ENCODE peak calls at places on chromosomes 16 and 17, in eight cellular contexts. W is PC-3, F is ovary, V is hepatocyte, L is HCT116, U is neural progenitor cell, P is OCI-LY7, A is ascending aorta. H is an unnamed sample. For H3K4me1, the result is how much of the 10 kb centered on the place peaks cover.

GRCh38 chr17:32520737-32521399 is 34.1 kb downstream of the CDK5R1 start:
- DNase-seq in F (no peak), L (no peak), A (no peak), W (no peak), V (no peak), P (no peak), U (no peak), H (no peak)

GRCh38 chr16:65754799-65755691 is 611.4 kb upstream of the CDH5 start:
- DNase-seq in A (no peak), V (peak), L (no peak), U (no peak), F (peak), P (no peak), W (no peak), H (no peak)

GRCh38 chr17:32746698-32747097 is 130.2 kb downstream of the MYO1D start:
- DNase-seq in V (no peak), F (no peak), U (no peak), W (peak), P (no peak), A (no peak), L (no peak), H (peak)

GRCh38 chr17:73231363-73231762 is 30.3 kb downstream of the CPSF4L start:
- DNase-seq in A (no peak), F (no peak), U (no peak), L (no peak), P (peak), V (peak), W (peak), H (peak)

GRCh38 chr16:88418869-88419268 is 34.2 kb upstream of the ZFPM1 start:
- DNase-seq in W (no peak), V (no peak), P (no peak), A (no peak), U (no peak), L (no peak), F (no peak), H (no peak)

GRCh38 chr17:39139137-39139516 is 12.3 kb downstream of the PLXDC1 start:
- DNase-seq in A (no peak), W (peak), U (no peak), L (no peak), F (no peak), V (no peak), P (no peak), H (peak)

GRCh38 chr16:66382171-66382965 is 15.9 kb downstream of the CDH5 start:
- DNase-seq in V (no peak), W (peak), L (no peak), U (no peak), P (no peak), A (no peak), F (no peak), H (no peak)

GRCh38 chr17:17613708-17614114 is 22.2 kb upstream of the PEMT start:
- DNase-seq in L (peak), P (peak), U (peak), F (peak), V (peak), A (peak), W (peak), H (peak)

GRCh38 chr17:36524428-36524876 is 10.2 kb downstream of the MYO19 start:
- DNase-seq in V (no peak), A (no peak), P (peak), W (peak), U (no peak), F (no peak), L (no peak), H (no peak)

GRCh38 chr17:44608732-44609435 is 47.4 kb upstream of the MEIOC start:
- DNase-seq in U (no peak), L (no peak), F (no peak), A (no peak), W (no peak), V (no peak), P (peak), H (no peak)

GRCh38 chr16:14528306-14528948 is 101.6 kb downstream of the PARN start:
- DNase-seq in W (no peak), F (no peak), V (no peak), A (no peak), U (no peak), L (no peak), P (no peak), H (no peak)

GRCh38 chr16:15466886-15467781 is 32.7 kb downstream of the BMERB1 start:
- DNase-seq in L (no peak), P (no peak), A (no peak), U (no peak), F (no peak), W (peak), V (no peak), H (peak)

DNA sequence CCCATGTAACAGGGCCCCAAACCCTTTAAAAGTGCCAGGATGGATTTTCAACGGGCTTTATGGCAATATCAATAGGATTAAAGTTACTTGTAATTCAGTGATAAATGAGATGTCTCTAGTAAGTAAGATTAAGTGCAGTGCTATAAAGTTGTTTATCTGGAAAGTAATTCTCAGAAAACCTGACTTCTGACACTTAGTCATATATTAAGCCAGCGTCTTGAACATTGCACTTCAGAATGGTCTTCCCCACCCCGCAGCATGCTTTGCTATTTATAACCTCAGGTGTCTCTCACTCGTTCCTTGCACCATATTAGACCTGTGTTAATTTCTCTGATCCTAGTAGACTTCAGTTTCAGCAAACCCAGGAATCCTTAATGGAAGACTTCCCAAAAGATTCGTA is 2.1 kb upstream of the MAF start:
- DNase-seq in P (no peak), U (no peak), A (no peak), F (no peak), V (peak), W (no peak), L (no peak), H (no peak)
- H3K4me3 ChIP-seq in P (no peak), U (peak), A (peak), F (no peak), V (no peak), W (no peak), L (no peak), H (no peak)

GRCh38 chr16:85616608-85617311 is 3.6 kb downstream of the GSE1 start:
- DNase-seq in U (no peak), L (no peak), P (peak), F (no peak), V (no peak), W (no peak), A (no peak), H (no peak)
- H3K4me1 ChIP-seq in U (under half), L (under half), P (under half), F (under half), V (under half), W (under half), A (under half), H (under half)

GRCh38 chr17:78172284-78173024 is 4.1 kb downstream of the SYNGR2 start:
- DNase-seq in L (no peak), W (no peak), A (peak), V (no peak), U (no peak), P (peak), F (peak), H (peak)

GRCh38 chr17:78174870-78175642 is 6.7 kb downstream of the SYNGR2 start:
- DNase-seq in W (no peak), A (no peak), U (peak), P (peak), L (no peak), V (no peak), F (no peak), H (no peak)

GRCh38 chr17:78175643-78175981 is 7.2 kb downstream of the SYNGR2 start:
- DNase-seq in A (no peak), P (no peak), W (no peak), L (no peak), V (no peak), U (no peak), F (no peak), H (no peak)

GRCh38 chr17:78173025-78173715 is 4.8 kb downstream of the SYNGR2 start:
- DNase-seq in P (no peak), U (no peak), L (no peak), A (no peak), F (no peak), W (no peak), V (no peak), H (peak)

DNA sequence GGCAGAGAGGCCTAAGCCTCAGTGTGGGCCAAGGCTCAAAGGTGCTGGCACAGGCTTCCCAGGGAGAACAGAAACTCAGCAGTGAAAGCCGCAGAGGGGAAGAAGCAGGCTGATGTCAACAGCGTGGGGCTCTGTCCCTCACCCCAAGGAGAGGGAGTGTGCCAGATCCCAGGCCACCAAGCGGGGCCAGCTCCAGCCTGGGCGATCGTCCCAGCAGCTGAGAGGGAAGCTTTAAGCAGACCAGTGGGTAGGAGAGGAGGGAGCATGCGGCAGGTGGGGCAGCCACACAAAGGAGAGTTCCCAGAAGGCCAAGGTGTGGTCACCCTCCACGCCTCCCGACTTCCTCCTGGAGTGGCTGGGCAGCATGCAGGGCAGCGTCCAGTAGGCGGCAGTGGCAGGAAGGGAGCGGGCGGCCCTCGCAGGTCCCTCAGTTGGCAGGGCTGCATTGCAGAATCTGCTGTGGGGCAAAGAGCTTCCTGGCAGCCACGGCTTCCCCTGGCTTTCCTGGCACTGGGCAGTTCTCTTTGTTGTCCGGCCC is 6.0 kb downstream of the SYNGR2 start:
- DNase-seq in W (peak), F (peak), P (no peak), U (no peak), A (peak), V (no peak), L (no peak), H (no peak)
- TF ChIP-seq CTCF in W (peak), F (peak), P (no peak), U (no peak), A (peak), V (no peak), L (no peak), H (no peak)

GRCh38 chr16:21701271-21701670 is 37.5 kb downstream of the OTOA start:
- DNase-seq in F (no peak), W (no peak), A (no peak), L (no peak), U (no peak), V (no peak), P (no peak), H (no peak)

GRCh38 chr16:21698169-21699032 is 34.6 kb downstream of the OTOA start:
- DNase-seq in W (no peak), V (no peak), A (no peak), U (no peak), P (no peak), L (no peak), F (no peak), H (no peak)

GRCh38 chr16:21702259-21702658 is 38.5 kb downstream of the OTOA start:
- DNase-seq in V (no peak), A (no peak), U (no peak), W (no peak), L (no peak), P (no peak), F (no peak), H (no peak)

GRCh38 chr16:21697032-21697431 is 33.3 kb downstream of the OTOA start:
- DNase-seq in U (no peak), F (no peak), W (no peak), V (no peak), P (no peak), A (no peak), L (no peak), H (no peak)
- H3K4me3 ChIP-seq in U (no peak), F (no peak), W (no peak), V (no peak), P (no peak), A (no peak), L (no peak), H (no peak)